ENCODE peak calls at places on chromosomes 13 and 19, in seven cellular contexts. I is A172; L is activated naive CD8-positive, alpha-beta T cell treated with anti-CD3 and anti-CD28 coated beads, Interleukin-2, amount 50 U/mL, for 24 hours; P is mesendoderm; R is transverse colon; D is omental fat pad; S is GM04504. K is an unnamed sample.

GRCh38 chr13:95256086-95256485 is 45.2 kb downstream of the ABCC4 start:
- DNase-seq in P (peak; percentile 17), L (no peak), R (no peak), S (peak; percentile 75), D (no peak), I (peak; percentile 100), K (peak; percentile 77)

GRCh38 chr13:67075239-67075638 is 154.9 kb downstream of the PCDH9 start:
- DNase-seq in R (no peak), S (no peak), P (no peak), D (no peak), I (no peak), L (no peak), K (no peak)

GRCh38 chr19:40467007-40467565 is 285 bp downstream of the SPTBN4 start:
- DNase-seq in S (no peak), I (no peak), P (no peak), L (peak; percentile 12), R (no peak), D (no peak), K (no peak)

GRCh38 chr13:20702945-20703784 is at the start of gene IL17D:
- DNase-seq in L (peak; percentile 42), R (peak; percentile 43), D (no peak), P (no peak), S (no peak), I (no peak), K (no peak)

GRCh38 chr13:98386632-98387031 is 190.3 kb downstream of the STK24 start:
- DNase-seq in S (no peak), I (no peak), R (no peak), P (no peak), L (no peak), D (no peak), K (no peak)

GRCh38 chr19:45774765-45775164 is 5.7 kb upstream of the SIX5 start:
- DNase-seq in D (no peak), P (peak; percentile 83), S (no peak), L (no peak), I (no peak), R (peak; percentile 59), K (no peak)

GRCh38 chr13:108850706-108851105 is 221.3 kb downstream of the MYO16 start:
- DNase-seq in D (no peak), P (no peak), L (no peak), R (no peak), S (no peak), I (no peak), K (no peak)

GRCh38 chr13:73698859-73699258 is 435.3 kb downstream of the KLF12 start:
- DNase-seq in D (no peak), I (no peak), S (no peak), L (no peak), P (no peak), R (no peak), K (no peak)

GRCh38 chr19:48746738-48747575 is at the start of gene IZUMO1:
- DNase-seq in S (peak; percentile 38), D (peak; percentile 70), I (peak; percentile 69), L (peak; percentile 57), R (peak; percentile 57), P (peak; percentile 95), K (peak; percentile 35)

GRCh38 chr19:45315304-45315703 is 7.4 kb downstream of the CKM start:
- DNase-seq in R (no peak), S (no peak), P (no peak), D (no peak), I (no peak), L (no peak), K (no peak)

GRCh38 chr19:39684283-39684682 is 20.0 kb upstream of the LGALS14 start:
- DNase-seq in L (no peak), R (no peak), D (no peak), S (no peak), P (peak; percentile 29), I (peak; percentile 45), K (no peak)

GRCh38 chr13:85441364-85441763 is 357.9 kb downstream of the SLITRK6 start:
- DNase-seq in P (no peak), R (no peak), L (no peak), D (no peak), I (peak; percentile 12), S (no peak), K (no peak)

GRCh38 chr19:29119582-29119981 is 93.4 kb downstream of the UQCRFS1 start:
- DNase-seq in P (peak; percentile 49), R (no peak), D (no peak), I (no peak), S (peak; percentile 1), L (no peak), K (no peak)

GRCh38 chr13:43153436-43154082 is 130.2 kb downstream of the DNAJC15 start:
- DNase-seq in L (no peak), R (no peak), P (peak; percentile 91), I (peak; percentile 83), D (no peak), S (peak; percentile 33), K (peak; percentile 8)